ENCODE peak calls at places on chromosomes 1 and 21, in four cellular contexts. E, T, O and Y are unnamed samples.
A peak's percentile ranks its signal among the peaks of the same experiment; 100 is the strongest.

GRCh38 chr1:234957330-234958065 is 171.1 kb downstream of the TOMM20 start:
- DNase-seq in O (no peak), T (peak; percentile 94), E (peak; percentile 93), Y (peak; percentile 46)

GRCh38 chr1:182157187-182157586 is 95.7 kb upstream of the ZNF648 start:
- DNase-seq in O (no peak), T (no peak), E (no peak), Y (no peak)

GRCh38 chr1:27980216-27980820 is 20.5 kb downstream of the XKR8 start:
- DNase-seq in E (peak; percentile 36), O (no peak), T (no peak), Y (no peak)

GRCh38 chr21:16536661-16537359 is 807.0 kb downstream of the USP25 start:
- DNase-seq in E (peak; percentile 6), T (no peak), O (no peak), Y (peak; percentile 65)

GRCh38 chr1:14027099-14027498 is 327.1 kb downstream of the PRDM2 start:
- DNase-seq in E (no peak), T (no peak), O (no peak), Y (no peak)

GRCh38 chr1:63693956-63694607 is 79.7 kb upstream of the ROR1 start:
- DNase-seq in O (no peak), T (no peak), E (peak; percentile 52), Y (peak; percentile 18)

GRCh38 chr1:240516069-240516468 is 95.9 kb downstream of the GREM2 start:
- DNase-seq in T (no peak), O (no peak), E (no peak), Y (no peak)

GRCh38 chr1:220705782-220706181 is 15.6 kb downstream of the C1orf115 start:
- DNase-seq in T (no peak), O (no peak), E (no peak), Y (no peak)

GRCh38 chr21:33985117-33986050 is 69.8 kb upstream of the ATP5PO start:
- DNase-seq in O (no peak), E (no peak), T (no peak), Y (no peak)

GRCh38 chr1:168293372-168293771 is 12.7 kb downstream of the TBX19 start:
- DNase-seq in O (no peak), T (no peak), E (no peak), Y (no peak)

GRCh38 chr1:204102719-204103118 is 29.8 kb downstream of the SOX13 start:
- DNase-seq in O (no peak), E (no peak), T (peak; percentile 8), Y (peak; percentile 30)

GRCh38 chr1:180530501-180530900 is 28.1 kb upstream of the ACBD6 start:
- DNase-seq in T (no peak), E (peak; percentile 94), O (no peak), Y (peak; percentile 80)

GRCh38 chr1:2073382-2074230 is 23.4 kb downstream of the PRKCZ start:
- DNase-seq in O (no peak), E (peak; percentile 58), T (peak; percentile 25), Y (no peak)

GRCh38 chr1:37699147-37699546 is 6.8 kb downstream of the CDCA8 start:
- DNase-seq in E (no peak), T (no peak), O (no peak), Y (no peak)

GRCh38 chr1:32179193-32179442 is 357 bp upstream of the TXLNA start:
- DNase-seq in O (no peak), E (no peak), T (no peak), Y (no peak)

GRCh38 chr1:84348240-84348555 is 46.7 kb downstream of the SAMD13 start:
- DNase-seq in O (no peak), E (peak; percentile 39), T (peak; percentile 13), Y (no peak)

GRCh38 chr1:231625975-231626534 is 535 bp upstream of the DISC1 start:
- DNase-seq in T (no peak), O (no peak), E (no peak), Y (no peak)

GRCh38 chr1:226369110-226369509 is 38.8 kb downstream of the PARP1 start:
- DNase-seq in O (no peak), E (no peak), T (no peak), Y (no peak)

GRCh38 chr1:16111771-16112557 is 38.5 kb upstream of the FAM131C start:
- DNase-seq in T (peak; percentile 25), O (no peak), E (peak; percentile 87), Y (no peak)

GRCh38 chr1:45979074-45979777 is 153.2 kb downstream of the PIK3R3 start:
- DNase-seq in O (no peak), E (peak; percentile 77), T (no peak), Y (peak; percentile 69)

GRCh38 chr1:180151508-180151907 is 3.2 kb upstream of the QSOX1 start:
- DNase-seq in T (no peak), O (no peak), E (peak; percentile 95), Y (peak; percentile 92)

GRCh38 chr1:8090241-8090702 is 64.2 kb upstream of the ERRFI1 start:
- DNase-seq in E (peak; percentile 98), T (no peak), O (no peak), Y (peak; percentile 95)

GRCh38 chr1:209511169-209511568 is 72.3 kb upstream of the CAMK1G start:
- DNase-seq in T (no peak), E (no peak), O (no peak), Y (no peak)

GRCh38 chr1:154866995-154867795 is 2.9 kb downstream of the KCNN3 start:
- DNase-seq in O (no peak), T (no peak), E (peak; percentile 85), Y (peak; percentile 55)

GRCh38 chr21:35257413-35257812 is 208.3 kb upstream of the RUNX1 start:
- DNase-seq in T (peak; percentile 29), O (no peak), E (peak; percentile 96), Y (peak; percentile 97)

GRCh38 chr1:29805122-29805895 is 569.0 kb downstream of the PTPRU start:
- DNase-seq in E (no peak), O (no peak), T (no peak), Y (no peak)

GRCh38 chr1:40773748-40774265 is 9.8 kb upstream of the KCNQ4 start:
- DNase-seq in T (no peak), E (no peak), O (no peak), Y (peak; percentile 8)

GRCh38 chr1:181076852-181077251 is 11.6 kb upstream of the IER5 start:
- DNase-seq in E (no peak), T (no peak), O (no peak), Y (no peak)

GRCh38 chr1:48006318-48006717 is 9.1 kb upstream of the TRABD2B start:
- DNase-seq in O (no peak), E (no peak), T (no peak), Y (no peak)

GRCh38 chr1:232274236-232274855 is 355.6 kb downstream of the SIPA1L2 start:
- DNase-seq in T (no peak), E (no peak), O (no peak), Y (no peak)

GRCh38 chr1:29901618-29902017 is 665.3 kb downstream of the PTPRU start:
- DNase-seq in E (no peak), T (no peak), O (no peak), Y (no peak)

GRCh38 chr21:45225041-45225740 is 62.5 kb downstream of the POFUT2 start:
- DNase-seq in O (no peak), T (no peak), E (no peak), Y (no peak)
- TF ChIP-seq FOS in O (no peak), T (no peak), E (no peak), Y (no peak)

GRCh38 chr1:207745285-207745684 is 6.6 kb upstream of the CD46 start:
- DNase-seq in E (peak; percentile 21), O (no peak), T (no peak), Y (no peak)
- TF ChIP-seq FOS in E (no peak), O (no peak), T (no peak), Y (peak; percentile 24)

GRCh38 chr1:211596418-211597181 is 17.6 kb upstream of the SLC30A1 start:
- DNase-seq in E (no peak), T (no peak), O (no peak), Y (no peak)

GRCh38 chr1:211589782-211590721 is 11.1 kb upstream of the SLC30A1 start:
- DNase-seq in E (peak; percentile 62), T (peak; percentile 54), O (no peak), Y (no peak)

GRCh38 chr1:211588711-211589110 is 9.8 kb upstream of the SLC30A1 start:
- DNase-seq in E (no peak), O (no peak), T (no peak), Y (no peak)

GRCh38 chr1:211587123-211587522 is 8.2 kb upstream of the SLC30A1 start:
- DNase-seq in O (no peak), T (no peak), E (no peak), Y (no peak)

DNA sequence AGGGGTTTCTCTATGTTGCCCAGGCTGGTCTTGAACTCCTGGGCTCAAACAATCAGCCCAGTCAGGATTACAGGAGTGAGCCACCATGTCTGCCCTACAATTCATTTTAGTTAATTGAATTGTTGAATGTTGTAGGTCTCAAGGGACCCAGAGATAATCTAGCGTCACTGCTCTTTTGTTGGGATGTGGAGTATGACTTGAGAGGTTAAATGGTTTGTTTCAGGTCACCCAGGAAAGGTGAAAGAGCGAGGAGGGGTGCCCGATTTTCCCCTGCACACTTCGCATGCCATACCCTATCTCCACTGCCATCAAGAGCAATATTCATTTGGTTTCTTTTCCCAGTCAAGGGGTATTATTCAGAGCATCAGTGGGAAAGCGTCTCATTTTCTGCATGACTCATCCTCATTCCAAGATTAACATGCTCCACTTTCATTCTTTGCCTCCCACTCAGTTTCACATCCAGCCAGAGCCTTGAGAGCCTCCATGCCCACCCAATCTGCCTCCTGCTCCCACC is 13.1 kb upstream of the SLC30A1 start:
- DNase-seq in O (no peak), E (peak; percentile 89), T (peak; percentile 34), Y (peak; percentile 25)
- TF ChIP-seq FOS in O (no peak), E (peak; percentile 97), T (peak; percentile 13), Y (peak; percentile 58)

GRCh38 chr1:41823453-41823852 is 95.3 kb downstream of the HIVEP3 start:
- DNase-seq in T (no peak), E (no peak), O (no peak), Y (no peak)
- TF ChIP-seq FOS in T (no peak), E (no peak), O (no peak), Y (no peak)

GRCh38 chr21:31352841-31353240 is 8.8 kb upstream of the TIAM1 start:
- DNase-seq in O (no peak), E (no peak), T (no peak), Y (no peak)

GRCh38 chr21:31354122-31354521 is 10.1 kb upstream of the TIAM1 start:
- DNase-seq in T (no peak), E (no peak), O (no peak), Y (no peak)

GRCh38 chr21:31349208-31349607 is 5.1 kb upstream of the TIAM1 start:
- DNase-seq in O (no peak), E (no peak), T (no peak), Y (no peak)

GRCh38 chr21:31351973-31352372 is 7.9 kb upstream of the TIAM1 start:
- DNase-seq in O (no peak), E (no peak), T (no peak), Y (no peak)

DNA sequence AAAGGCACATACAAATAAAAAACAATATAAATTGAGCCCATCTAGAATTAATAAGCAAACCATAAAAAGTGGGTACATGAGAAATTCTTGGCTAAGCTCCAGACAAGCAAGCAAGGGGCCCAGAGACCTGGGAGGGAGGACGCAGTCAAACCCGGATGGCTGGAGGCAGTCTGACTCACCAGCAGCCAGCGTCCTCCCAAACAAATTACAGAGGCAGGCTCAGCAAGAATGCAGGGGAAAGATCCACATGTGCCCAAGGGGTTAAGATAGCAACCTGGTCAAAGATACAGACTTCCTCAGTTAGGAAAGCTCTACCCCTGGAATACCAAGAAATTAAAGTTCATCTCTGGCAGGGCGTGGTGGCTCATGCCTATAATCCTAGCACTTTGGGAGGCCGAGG is 7.4 kb upstream of the TIAM1 start:
- DNase-seq in O (no peak), E (peak; percentile 61), T (no peak), Y (no peak)
- TF ChIP-seq FOS in O (no peak), E (no peak), T (no peak), Y (no peak)

GRCh38 chr1:22861764-22862440 is 110.8 kb downstream of the LACTBL1 start:
- DNase-seq in T (peak; percentile 45), O (no peak), E (peak; percentile 80), Y (peak; percentile 62)
- TF ChIP-seq FOS in T (no peak), O (no peak), E (no peak), Y (no peak)